ENCODE peak calls at places on chromosome 6, in five cellular contexts. Z is K562, V is sigmoid colon, B is HL-60, T is endothelial cell of umbilical vein. Q is an unnamed sample.

GRCh38 chr6:156883497-156884252 is 106.5 kb downstream of the ARID1B start:
- DNase-seq in Z (no peak), V (no peak), B (no peak), T (peak), Q (no peak)

GRCh38 chr6:20350215-20350614 is 51.5 kb upstream of the E2F3 start:
- DNase-seq in Z (no peak), V (no peak), B (no peak), T (peak), Q (no peak)

GRCh38 chr6:6804843-6805680 is 216.5 kb downstream of the LY86 start:
- DNase-seq in Z (no peak), V (no peak), B (no peak), T (no peak), Q (no peak)

GRCh38 chr6:63963756-63964315 is 328.2 kb downstream of the PHF3 start:
- DNase-seq in Z (no peak), V (no peak), B (no peak), T (no peak), Q (no peak)

GRCh38 chr6:22828179-22829062 is 259.1 kb downstream of the HDGFL1 start:
- DNase-seq in Z (no peak), V (no peak), B (no peak), T (peak), Q (no peak)

GRCh38 chr6:135183532-135184440 is 2.7 kb downstream of the MYB start:
- DNase-seq in Z (peak), V (no peak), B (peak), T (peak), Q (peak)

GRCh38 chr6:44682280-44682679 is 294.8 kb downstream of the CDC5L start:
- DNase-seq in Z (no peak), V (no peak), B (no peak), T (no peak), Q (no peak)

GRCh38 chr6:136593748-136594490 is 43.7 kb upstream of the MAP7 start:
- DNase-seq in Z (peak), V (no peak), B (peak), T (peak), Q (no peak)

GRCh38 chr6:111922454-111923297 is 49.4 kb upstream of the FYN start:
- DNase-seq in Z (no peak), V (no peak), B (peak), T (no peak), Q (no peak)

GRCh38 chr6:113936093-113936934 is 34.6 kb downstream of the HDAC2 start:
- DNase-seq in Z (peak), V (no peak), B (peak), T (peak), Q (peak)

DNA sequence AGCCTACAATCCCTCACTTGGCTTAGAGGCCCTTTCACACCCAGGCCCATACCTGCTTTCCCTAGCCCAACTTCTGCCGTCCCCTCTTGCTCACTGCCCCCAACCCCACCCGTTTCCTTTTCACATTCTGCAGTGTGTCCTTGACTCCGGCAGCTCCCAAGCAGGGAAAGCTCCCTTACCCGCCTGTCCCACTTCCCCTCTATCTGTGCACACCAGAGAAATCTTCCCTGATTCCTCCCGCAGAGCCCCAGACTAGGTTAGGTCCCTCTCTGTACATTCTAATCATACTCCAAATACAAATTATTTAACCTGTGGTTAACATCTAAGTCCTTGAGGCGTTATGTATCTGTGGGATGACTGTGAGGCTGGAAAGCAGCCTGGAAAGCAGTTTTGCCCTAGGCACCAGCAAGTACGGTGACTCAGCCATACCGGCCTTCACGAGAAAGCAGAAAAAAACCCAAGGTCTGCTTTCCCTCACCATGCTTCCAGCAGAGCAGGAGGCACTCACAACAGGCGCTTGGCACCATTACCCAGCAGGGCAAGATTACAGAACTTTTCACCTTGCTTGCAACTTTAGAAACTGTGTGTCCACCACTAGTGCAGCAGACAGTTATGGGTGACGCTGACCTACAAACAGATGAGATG is 22.3 kb downstream of the ELOVL5 start:
- DNase-seq in Z (peak), V (peak), B (no peak), T (peak), Q (no peak)
- TF ChIP-seq POLR2AphosphoS5 in Z (no peak), V (peak), B (no peak), T (no peak), Q (no peak)

GRCh38 chr6:93177918-93178317 is 241.4 kb downstream of the EPHA7 start:
- DNase-seq in Z (no peak), V (no peak), B (no peak), T (no peak), Q (no peak)
- H3K27ac ChIP-seq in Z (no peak), V (no peak), B (no peak), T (no peak), Q (no peak)

GRCh38 chr6:14969126-14969525 is 276.7 kb upstream of the JARID2 start:
- DNase-seq in Z (no peak), V (no peak), B (no peak), T (no peak), Q (no peak)

GRCh38 chr6:14972379-14973067 is 273.3 kb upstream of the JARID2 start:
- DNase-seq in Z (no peak), V (no peak), B (no peak), T (no peak), Q (no peak)

GRCh38 chr6:14975124-14975815 is 270.6 kb upstream of the JARID2 start:
- DNase-seq in Z (peak), V (no peak), B (no peak), T (no peak), Q (no peak)

GRCh38 chr6:14977747-14978382 is 268.0 kb upstream of the JARID2 start:
- DNase-seq in Z (no peak), V (no peak), B (no peak), T (no peak), Q (no peak)

DNA sequence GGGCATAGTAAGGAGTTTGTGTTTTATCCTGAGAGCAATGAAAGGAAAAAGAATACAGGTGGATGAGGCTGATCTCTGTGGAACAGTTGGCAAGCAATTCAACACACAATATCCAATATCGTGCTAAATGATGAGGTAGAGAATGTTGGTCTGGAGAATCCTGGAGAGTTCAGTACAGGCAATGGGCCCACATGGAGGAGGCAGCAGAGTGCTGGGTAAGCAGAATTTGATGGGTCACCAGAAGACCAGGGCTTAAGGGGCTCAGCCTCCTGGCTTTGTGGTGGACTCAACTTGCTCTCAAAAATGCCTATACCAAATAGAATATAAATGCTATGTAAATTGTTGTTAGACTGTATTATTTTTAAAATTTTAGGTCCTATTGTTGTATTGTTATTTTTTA is 271.5 kb upstream of the JARID2 start:
- DNase-seq in Z (no peak), V (no peak), B (no peak), T (no peak), Q (no peak)
- TF ChIP-seq CTCF in Z (no peak), V (no peak), B (no peak), T (no peak), Q (no peak)

GRCh38 chr6:4208158-4208557 is 72.8 kb upstream of the ECI2 start:
- DNase-seq in Z (no peak), V (no peak), B (no peak), T (no peak), Q (no peak)
- TF ChIP-seq POLR2AphosphoS5 in Z (no peak), V (no peak), B (no peak), T (no peak), Q (no peak)

DNA sequence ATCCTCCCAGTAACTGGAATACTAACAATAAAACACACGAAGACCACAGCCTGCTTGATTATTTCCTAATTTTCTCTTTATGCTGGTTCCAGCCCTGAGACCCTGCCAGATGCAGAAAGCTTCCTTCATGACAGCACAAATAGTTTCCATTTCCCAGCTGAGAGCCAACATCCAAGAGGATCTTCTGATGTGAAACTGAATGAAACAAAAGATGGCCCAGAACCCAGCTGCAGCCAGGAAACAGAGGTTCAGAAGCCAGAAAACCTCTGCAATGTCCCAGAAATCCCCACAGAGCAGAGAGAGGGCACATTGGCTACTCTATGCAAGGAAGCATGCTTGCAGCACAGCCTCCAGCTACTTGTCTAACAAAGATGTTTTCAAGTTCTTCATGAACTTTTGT is 61.8 kb upstream of the PLEKHG1 start:
- DNase-seq in Z (no peak), V (peak), B (no peak), T (no peak), Q (no peak)
- H3K27ac ChIP-seq in Z (no peak), V (peak), B (no peak), T (no peak), Q (no peak)

GRCh38 chr6:38187285-38187684 is 367.8 kb downstream of the ZFAND3 start:
- DNase-seq in Z (no peak), V (no peak), B (no peak), T (no peak), Q (peak)
- TF ChIP-seq CTCF in Z (no peak), V (no peak), B (no peak), T (no peak), Q (no peak)

DNA sequence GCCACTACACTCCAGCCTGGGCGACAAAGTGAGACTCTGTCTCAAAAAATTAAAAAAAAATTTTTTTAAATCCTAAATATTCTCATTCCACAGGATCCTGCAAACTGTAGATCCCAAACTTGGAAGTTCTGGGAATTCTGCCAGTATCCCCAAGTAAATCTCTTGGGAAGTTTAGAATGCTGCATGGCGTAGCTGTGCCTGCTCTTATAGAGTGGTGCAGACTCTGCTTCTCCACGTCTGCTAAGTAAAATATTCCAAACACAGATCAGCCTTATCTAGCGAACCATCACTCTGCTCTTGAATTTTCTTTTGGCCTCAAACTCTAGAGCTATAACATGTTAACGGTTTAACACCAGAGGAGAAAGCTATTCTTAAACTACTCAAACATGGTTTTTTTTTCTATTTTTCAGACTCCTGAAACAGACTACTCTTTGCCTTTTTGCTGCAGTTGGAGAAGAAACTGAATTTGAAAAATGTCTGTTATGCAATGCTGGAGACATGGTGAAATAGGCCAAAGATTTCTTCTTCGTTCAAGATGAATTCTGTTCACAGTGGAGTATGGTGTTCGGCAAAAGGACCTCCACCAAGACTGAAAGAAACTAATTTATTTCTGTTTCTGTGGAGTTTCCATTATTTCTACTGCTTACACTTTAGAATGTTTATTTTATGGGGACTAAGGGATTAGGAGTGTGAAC is 138.5 kb upstream of the AKAP12 start:
- DNase-seq in Z (no peak), V (peak), B (no peak), T (no peak), Q (no peak)
- TF ChIP-seq POLR2AphosphoS5 in Z (no peak), V (no peak), B (no peak), T (no peak), Q (no peak)

Q was measured in spleen.